ENCODE peak calls at places on chromosomes 12 and 14, in seven cellular contexts. One of them, this sample, is unnamed.

GRCh38 chr12:114440450-114441383 is 34.8 kb upstream of the TBX5 start:
- DNase-seq in K562: no peak
- DNase-seq in SK-N-SH: no peak
- DNase-seq in GM12878: no peak
- DNase-seq in HCT116: no peak
- DNase-seq in HepG2: no peak
- DNase-seq in H1: peak
- DNase-seq in this sample: no peak

GRCh38 chr12:91316825-91317224 is 134.2 kb upstream of the DCN start:
- DNase-seq in K562: no peak
- DNase-seq in SK-N-SH: no peak
- DNase-seq in GM12878: no peak
- DNase-seq in HCT116: no peak
- DNase-seq in HepG2: no peak
- DNase-seq in H1: no peak
- DNase-seq in this sample: no peak

GRCh38 chr12:117189725-117190209 is 503 bp downstream of the FBXO21 start:
- DNase-seq in K562: peak
- DNase-seq in SK-N-SH: peak
- DNase-seq in GM12878: no peak
- DNase-seq in HCT116: no peak
- DNase-seq in HepG2: peak
- DNase-seq in H1: peak
- DNase-seq in this sample: no peak

GRCh38 chr12:106758349-106758951 is 16.0 kb upstream of the RIC8B start:
- DNase-seq in K562: no peak
- DNase-seq in SK-N-SH: no peak
- DNase-seq in GM12878: no peak
- DNase-seq in HCT116: no peak
- DNase-seq in HepG2: no peak
- DNase-seq in H1: no peak
- DNase-seq in this sample: no peak

GRCh38 chr12:128190614-128191013 is 76.4 kb upstream of the TMEM132C start:
- DNase-seq in K562: no peak
- DNase-seq in SK-N-SH: peak
- DNase-seq in GM12878: no peak
- DNase-seq in HCT116: no peak
- DNase-seq in HepG2: no peak
- DNase-seq in H1: peak
- DNase-seq in this sample: no peak

GRCh38 chr12:10171954-10172353 is at the start of gene OLR1:
- DNase-seq in K562: no peak
- DNase-seq in SK-N-SH: no peak
- DNase-seq in GM12878: no peak
- DNase-seq in HCT116: no peak
- DNase-seq in HepG2: no peak
- DNase-seq in H1: no peak
- DNase-seq in this sample: no peak

GRCh38 chr14:83425138-83425537 is 1891.5 kb upstream of the SEL1L start:
- DNase-seq in K562: no peak
- DNase-seq in SK-N-SH: no peak
- DNase-seq in GM12878: no peak
- DNase-seq in HCT116: no peak
- DNase-seq in HepG2: no peak
- DNase-seq in H1: no peak
- DNase-seq in this sample: no peak

GRCh38 chr12:77842430-77842829 is 11.7 kb downstream of the NAV3 start:
- DNase-seq in K562: no peak
- DNase-seq in SK-N-SH: no peak
- DNase-seq in GM12878: no peak
- DNase-seq in HCT116: no peak
- DNase-seq in HepG2: peak
- DNase-seq in H1: no peak
- DNase-seq in this sample: no peak

GRCh38 chr12:115474525-115475353 is 790.8 kb upstream of the TBX3 start:
- DNase-seq in K562: no peak
- DNase-seq in SK-N-SH: no peak
- DNase-seq in GM12878: no peak
- DNase-seq in HCT116: peak
- DNase-seq in HepG2: no peak
- DNase-seq in H1: no peak
- DNase-seq in this sample: no peak

GRCh38 chr12:64390275-64390851 is at the start of gene C12orf56:
- DNase-seq in K562: peak
- DNase-seq in SK-N-SH: no peak
- DNase-seq in GM12878: no peak
- DNase-seq in HCT116: no peak
- DNase-seq in HepG2: no peak
- DNase-seq in H1: no peak
- DNase-seq in this sample: no peak

GRCh38 chr12:65384240-65384639 is 105.8 kb downstream of the MSRB3 start:
- DNase-seq in K562: no peak
- DNase-seq in SK-N-SH: no peak
- DNase-seq in GM12878: no peak
- DNase-seq in HCT116: no peak
- DNase-seq in HepG2: no peak
- DNase-seq in H1: no peak
- DNase-seq in this sample: no peak

GRCh38 chr14:66403183-66403582 is 83.0 kb upstream of the CCDC196 start:
- DNase-seq in K562: no peak
- DNase-seq in SK-N-SH: no peak
- DNase-seq in GM12878: no peak
- DNase-seq in HCT116: no peak
- DNase-seq in HepG2: peak
- DNase-seq in H1: no peak
- DNase-seq in this sample: peak

GRCh38 chr12:82852529-82852928 is 165.8 kb downstream of the TMTC2 start:
- DNase-seq in K562: no peak
- DNase-seq in SK-N-SH: no peak
- DNase-seq in GM12878: no peak
- DNase-seq in HCT116: no peak
- DNase-seq in HepG2: no peak
- DNase-seq in H1: no peak
- DNase-seq in this sample: no peak

GRCh38 chr12:26188641-26189040 is 6.7 kb upstream of the SSPN start:
- DNase-seq in K562: no peak
- DNase-seq in SK-N-SH: no peak
- DNase-seq in GM12878: no peak
- DNase-seq in HCT116: no peak
- DNase-seq in HepG2: no peak
- DNase-seq in H1: no peak
- DNase-seq in this sample: no peak

GRCh38 chr14:55092326-55092725 is 36.7 kb upstream of the LGALS3 start:
- DNase-seq in K562: no peak
- DNase-seq in SK-N-SH: peak
- DNase-seq in GM12878: no peak
- DNase-seq in HCT116: no peak
- DNase-seq in HepG2: no peak
- DNase-seq in H1: no peak
- DNase-seq in this sample: no peak

GRCh38 chr12:92259852-92260251 is 114.2 kb upstream of the BTG1 start:
- DNase-seq in K562: no peak
- DNase-seq in SK-N-SH: no peak
- DNase-seq in GM12878: no peak
- DNase-seq in HCT116: no peak
- DNase-seq in HepG2: no peak
- DNase-seq in H1: no peak
- DNase-seq in this sample: no peak

DNA sequence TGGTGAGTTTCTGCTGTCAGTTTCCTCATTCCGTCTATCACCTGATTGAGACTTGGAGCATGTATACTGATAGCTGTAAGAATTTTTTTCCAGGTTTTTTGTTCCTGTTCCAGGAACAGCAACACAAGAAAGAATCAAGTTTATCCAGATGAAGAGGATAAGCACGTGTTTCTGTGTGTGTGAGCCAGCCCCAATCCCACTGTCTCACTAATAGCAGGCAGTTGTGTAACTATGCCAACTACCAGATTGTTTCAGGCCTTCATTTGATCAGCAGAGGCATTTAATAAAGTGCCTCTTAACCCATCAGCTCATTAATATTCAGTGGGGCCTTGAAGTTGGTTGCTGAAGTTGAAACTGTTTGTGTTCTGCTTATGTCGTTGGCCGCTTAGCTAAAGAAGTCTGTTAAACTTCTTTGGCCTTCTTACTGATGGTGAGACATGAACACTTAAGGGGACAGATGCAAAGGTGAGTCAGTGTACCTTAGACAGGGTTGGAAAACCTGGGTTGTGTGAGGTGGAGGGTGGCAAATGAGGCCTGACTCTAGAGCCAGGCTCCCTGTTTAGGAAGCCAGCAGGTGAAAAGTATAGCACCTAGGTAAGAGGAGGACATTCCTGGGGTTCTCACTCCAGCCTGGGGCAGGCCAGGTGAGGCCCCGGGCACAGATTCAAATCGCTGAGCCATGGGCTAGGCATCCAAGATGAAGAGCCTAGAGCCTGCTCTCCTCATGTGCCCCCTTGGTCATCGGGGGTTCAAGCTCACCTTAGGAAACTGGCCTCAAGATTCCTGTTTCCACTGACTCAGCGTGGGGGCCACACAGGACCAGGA is 3.7 kb downstream of the ANKRD13A start:
- DNase-seq in K562: no peak
- DNase-seq in SK-N-SH: no peak
- DNase-seq in GM12878: no peak
- DNase-seq in HCT116: no peak
- DNase-seq in HepG2: no peak
- DNase-seq in H1: no peak
- DNase-seq in this sample: no peak
- TF ChIP-seq SIN3A in K562: no peak
- TF ChIP-seq SIN3A in SK-N-SH: no peak
- TF ChIP-seq SIN3A in GM12878: no peak
- TF ChIP-seq SIN3A in HCT116: no peak
- TF ChIP-seq SIN3A in HepG2: no peak
- TF ChIP-seq SIN3A in H1: no peak
- TF ChIP-seq SIN3A in this sample: no peak

DNA sequence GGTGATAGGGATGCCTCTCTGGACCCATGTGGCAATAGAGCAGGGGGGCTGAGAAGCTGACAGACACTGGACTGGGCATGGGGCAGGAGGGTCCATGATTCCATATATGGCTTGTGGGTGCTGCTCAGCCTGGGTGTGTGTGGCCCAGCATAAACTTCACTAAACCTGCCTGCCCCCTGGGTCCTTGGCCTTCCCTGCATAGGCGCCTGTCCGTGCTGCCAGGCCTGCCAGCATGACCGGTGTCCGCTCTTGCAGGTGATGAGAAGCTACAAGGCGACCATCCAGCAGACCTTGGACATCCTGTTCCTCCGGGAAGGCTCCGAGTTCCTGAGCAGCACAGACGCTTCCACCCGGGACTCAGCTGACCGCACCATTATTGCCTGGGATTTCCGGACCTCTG is 61.6 kb downstream of the BEGAIN start:
- DNase-seq in K562: no peak
- DNase-seq in SK-N-SH: no peak
- DNase-seq in GM12878: no peak
- DNase-seq in HCT116: no peak
- DNase-seq in HepG2: no peak
- DNase-seq in H1: no peak
- DNase-seq in this sample: no peak
- TF ChIP-seq SIN3A in K562: no peak
- TF ChIP-seq SIN3A in SK-N-SH: no peak
- TF ChIP-seq SIN3A in GM12878: no peak
- TF ChIP-seq SIN3A in HCT116: no peak
- TF ChIP-seq SIN3A in HepG2: no peak
- TF ChIP-seq SIN3A in H1: no peak
- TF ChIP-seq SIN3A in this sample: no peak

GRCh38 chr14:72801381-72801812 is 92.5 kb downstream of the DPF3 start:
- DNase-seq in K562: no peak
- DNase-seq in SK-N-SH: no peak
- DNase-seq in GM12878: no peak
- DNase-seq in HCT116: peak
- DNase-seq in HepG2: no peak
- DNase-seq in H1: no peak
- DNase-seq in this sample: peak
- TF ChIP-seq SIN3A in K562: no peak
- TF ChIP-seq SIN3A in SK-N-SH: no peak
- TF ChIP-seq SIN3A in GM12878: no peak
- TF ChIP-seq SIN3A in HCT116: no peak
- TF ChIP-seq SIN3A in HepG2: no peak
- TF ChIP-seq SIN3A in H1: no peak
- TF ChIP-seq SIN3A in this sample: no peak

GRCh38 chr12:68498736-68499135 is 112.0 kb upstream of the RAP1B start:
- DNase-seq in K562: no peak
- DNase-seq in SK-N-SH: no peak
- DNase-seq in GM12878: no peak
- DNase-seq in HCT116: no peak
- DNase-seq in HepG2: no peak
- DNase-seq in H1: no peak
- DNase-seq in this sample: no peak

GRCh38 chr12:68497112-68497511 is 113.6 kb upstream of the RAP1B start:
- DNase-seq in K562: no peak
- DNase-seq in SK-N-SH: no peak
- DNase-seq in GM12878: peak
- DNase-seq in HCT116: no peak
- DNase-seq in HepG2: no peak
- DNase-seq in H1: no peak
- DNase-seq in this sample: no peak

GRCh38 chr12:68495666-68496065 is 115.0 kb upstream of the RAP1B start:
- DNase-seq in K562: no peak
- DNase-seq in SK-N-SH: no peak
- DNase-seq in GM12878: no peak
- DNase-seq in HCT116: no peak
- DNase-seq in HepG2: no peak
- DNase-seq in H1: no peak
- DNase-seq in this sample: no peak

GRCh38 chr12:68499616-68500015 is 111.1 kb upstream of the RAP1B start:
- DNase-seq in K562: no peak
- DNase-seq in SK-N-SH: no peak
- DNase-seq in GM12878: no peak
- DNase-seq in HCT116: no peak
- DNase-seq in HepG2: no peak
- DNase-seq in H1: no peak
- DNase-seq in this sample: no peak

DNA sequence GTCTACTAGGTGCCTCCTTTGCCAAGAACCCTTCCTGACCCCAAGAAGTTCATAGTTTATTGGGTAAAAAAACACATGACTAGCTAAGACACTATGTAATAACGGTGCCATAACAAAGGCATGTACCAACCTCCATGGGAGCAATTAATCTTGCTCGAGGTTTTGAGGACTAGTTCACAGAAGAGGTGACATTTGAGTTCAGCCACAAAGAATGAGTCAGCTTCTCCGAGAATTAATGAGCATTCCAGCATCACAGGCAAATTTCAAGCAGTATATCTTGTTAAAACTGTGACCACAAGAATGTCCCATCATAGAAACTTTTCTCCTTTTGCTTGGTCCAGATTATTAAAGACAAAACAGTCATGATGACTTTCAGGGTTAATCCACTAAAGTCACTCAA is 113.0 kb upstream of the RAP1B start:
- DNase-seq in K562: no peak
- DNase-seq in SK-N-SH: no peak
- DNase-seq in GM12878: peak
- DNase-seq in HCT116: peak
- DNase-seq in HepG2: no peak
- DNase-seq in H1: no peak
- DNase-seq in this sample: no peak
- TF ChIP-seq SIN3A in K562: no peak
- TF ChIP-seq SIN3A in SK-N-SH: peak
- TF ChIP-seq SIN3A in GM12878: no peak
- TF ChIP-seq SIN3A in HCT116: no peak
- TF ChIP-seq SIN3A in HepG2: no peak
- TF ChIP-seq SIN3A in H1: no peak
- TF ChIP-seq SIN3A in this sample: no peak